ENCODE peak calls at places on chromosomes 13 and 19, in ten cellular contexts. One of them, this sample, is unnamed.

GRCh38 chr19:44303976-44304568 is 753 bp downstream of the ZNF235 start:
- DNase-seq in activated T-helper 1 cell treated with anti-CD3 and anti-CD28 coated beads, Interleukin-12 subunit alpha, Interleukin-12 subunit beta, Interleukin-2, Interleukin-4 antibody, amounts not matched to agents 30 ng/mL and 10 ng/mL and 1 ng/mL, durations not matched to agents 14 hours and 24 hours and 36 hours: no peak
- DNase-seq in amniotic stem cell: peak; percentile 25
- DNase-seq in fibroblast of mammary gland: peak; percentile 47
- DNase-seq in spleen: no peak
- DNase-seq in coronary artery: no peak
- DNase-seq in BE2C: peak; percentile 16
- DNase-seq in activated T-cell treated with anti-CD3 and anti-CD28 coated beads for 1 hour: no peak
- DNase-seq in glutamatergic neuron: no peak
- DNase-seq in stimulated activated CD4-positive, alpha-beta T cell treated with anti-CD3 and anti-CD28 coated beads, Interleukin-1b, Interleukin-23, amount 100 ng/mL, for 48 hours: no peak
- DNase-seq in this sample: peak; percentile 5

GRCh38 chr19:48470281-48470680 is 1.1 kb downstream of the CYTH2 start:
- DNase-seq in fibroblast of mammary gland: no peak
- DNase-seq in glutamatergic neuron: peak; percentile 21
- DNase-seq in stimulated activated CD4-positive, alpha-beta T cell treated with anti-CD3 and anti-CD28 coated beads, Interleukin-1b, Interleukin-23, amount 100 ng/mL, for 48 hours: no peak
- DNase-seq in activated T-cell treated with anti-CD3 and anti-CD28 coated beads for 1 hour: no peak
- DNase-seq in activated T-helper 1 cell treated with anti-CD3 and anti-CD28 coated beads, Interleukin-12 subunit alpha, Interleukin-12 subunit beta, Interleukin-2, Interleukin-4 antibody, amounts not matched to agents 30 ng/mL and 10 ng/mL and 1 ng/mL, durations not matched to agents 14 hours and 24 hours and 36 hours: no peak
- DNase-seq in amniotic stem cell: no peak
- DNase-seq in spleen: peak; percentile 85
- DNase-seq in BE2C: no peak
- DNase-seq in coronary artery: no peak
- DNase-seq in this sample: no peak

GRCh38 chr13:60226507-60226906 is 62.8 kb upstream of the DIAPH3 start:
- DNase-seq in activated T-helper 1 cell treated with anti-CD3 and anti-CD28 coated beads, Interleukin-12 subunit alpha, Interleukin-12 subunit beta, Interleukin-2, Interleukin-4 antibody, amounts not matched to agents 30 ng/mL and 10 ng/mL and 1 ng/mL, durations not matched to agents 14 hours and 24 hours and 36 hours: no peak
- DNase-seq in amniotic stem cell: no peak
- DNase-seq in glutamatergic neuron: peak; percentile 40
- DNase-seq in fibroblast of mammary gland: peak; percentile 35
- DNase-seq in spleen: no peak
- DNase-seq in BE2C: peak; percentile 70
- DNase-seq in activated T-cell treated with anti-CD3 and anti-CD28 coated beads for 1 hour: no peak
- DNase-seq in coronary artery: no peak
- DNase-seq in stimulated activated CD4-positive, alpha-beta T cell treated with anti-CD3 and anti-CD28 coated beads, Interleukin-1b, Interleukin-23, amount 100 ng/mL, for 48 hours: no peak
- DNase-seq in this sample: no peak

GRCh38 chr19:16371540-16371986 is 46.9 kb downstream of the KLF2 start:
- DNase-seq in amniotic stem cell: no peak
- DNase-seq in BE2C: no peak
- DNase-seq in glutamatergic neuron: no peak
- DNase-seq in activated T-cell treated with anti-CD3 and anti-CD28 coated beads for 1 hour: peak; percentile 79
- DNase-seq in spleen: peak; percentile 98
- DNase-seq in activated T-helper 1 cell treated with anti-CD3 and anti-CD28 coated beads, Interleukin-12 subunit alpha, Interleukin-12 subunit beta, Interleukin-2, Interleukin-4 antibody, amounts not matched to agents 30 ng/mL and 10 ng/mL and 1 ng/mL, durations not matched to agents 14 hours and 24 hours and 36 hours: peak; percentile 89
- DNase-seq in fibroblast of mammary gland: no peak
- DNase-seq in coronary artery: no peak
- DNase-seq in stimulated activated CD4-positive, alpha-beta T cell treated with anti-CD3 and anti-CD28 coated beads, Interleukin-1b, Interleukin-23, amount 100 ng/mL, for 48 hours: peak; percentile 82
- DNase-seq in this sample: peak; percentile 88

GRCh38 chr19:55642153-55643002 is 1.1 kb upstream of the ZNF581 start:
- DNase-seq in fibroblast of mammary gland: no peak
- DNase-seq in activated T-helper 1 cell treated with anti-CD3 and anti-CD28 coated beads, Interleukin-12 subunit alpha, Interleukin-12 subunit beta, Interleukin-2, Interleukin-4 antibody, amounts not matched to agents 30 ng/mL and 10 ng/mL and 1 ng/mL, durations not matched to agents 14 hours and 24 hours and 36 hours: no peak
- DNase-seq in coronary artery: no peak
- DNase-seq in stimulated activated CD4-positive, alpha-beta T cell treated with anti-CD3 and anti-CD28 coated beads, Interleukin-1b, Interleukin-23, amount 100 ng/mL, for 48 hours: peak; percentile 38
- DNase-seq in activated T-cell treated with anti-CD3 and anti-CD28 coated beads for 1 hour: no peak
- DNase-seq in glutamatergic neuron: peak; percentile 38
- DNase-seq in BE2C: peak; percentile 39
- DNase-seq in amniotic stem cell: no peak
- DNase-seq in spleen: peak; percentile 88
- DNase-seq in this sample: no peak

GRCh38 chr13:91133941-91134772 is 213.3 kb upstream of the MIR17HG start:
- DNase-seq in amniotic stem cell: no peak
- DNase-seq in activated T-helper 1 cell treated with anti-CD3 and anti-CD28 coated beads, Interleukin-12 subunit alpha, Interleukin-12 subunit beta, Interleukin-2, Interleukin-4 antibody, amounts not matched to agents 30 ng/mL and 10 ng/mL and 1 ng/mL, durations not matched to agents 14 hours and 24 hours and 36 hours: no peak
- DNase-seq in fibroblast of mammary gland: peak; percentile 71
- DNase-seq in glutamatergic neuron: peak; percentile 31
- DNase-seq in BE2C: peak; percentile 55
- DNase-seq in activated T-cell treated with anti-CD3 and anti-CD28 coated beads for 1 hour: no peak
- DNase-seq in stimulated activated CD4-positive, alpha-beta T cell treated with anti-CD3 and anti-CD28 coated beads, Interleukin-1b, Interleukin-23, amount 100 ng/mL, for 48 hours: peak; percentile 19
- DNase-seq in coronary artery: no peak
- DNase-seq in spleen: no peak
- DNase-seq in this sample: peak; percentile 7

GRCh38 chr13:48586591-48587103 is 53.8 kb upstream of the RCBTB2 start:
- DNase-seq in stimulated activated CD4-positive, alpha-beta T cell treated with anti-CD3 and anti-CD28 coated beads, Interleukin-1b, Interleukin-23, amount 100 ng/mL, for 48 hours: no peak
- DNase-seq in amniotic stem cell: no peak
- DNase-seq in fibroblast of mammary gland: peak; percentile 32
- DNase-seq in BE2C: peak; percentile 28
- DNase-seq in coronary artery: no peak
- DNase-seq in activated T-helper 1 cell treated with anti-CD3 and anti-CD28 coated beads, Interleukin-12 subunit alpha, Interleukin-12 subunit beta, Interleukin-2, Interleukin-4 antibody, amounts not matched to agents 30 ng/mL and 10 ng/mL and 1 ng/mL, durations not matched to agents 14 hours and 24 hours and 36 hours: no peak
- DNase-seq in glutamatergic neuron: no peak
- DNase-seq in activated T-cell treated with anti-CD3 and anti-CD28 coated beads for 1 hour: no peak
- DNase-seq in spleen: no peak
- DNase-seq in this sample: no peak

GRCh38 chr19:38409631-38410133 is 6.8 kb downstream of the FAM98C start:
- DNase-seq in activated T-cell treated with anti-CD3 and anti-CD28 coated beads for 1 hour: no peak
- DNase-seq in coronary artery: no peak
- DNase-seq in spleen: no peak
- DNase-seq in amniotic stem cell: no peak
- DNase-seq in stimulated activated CD4-positive, alpha-beta T cell treated with anti-CD3 and anti-CD28 coated beads, Interleukin-1b, Interleukin-23, amount 100 ng/mL, for 48 hours: no peak
- DNase-seq in activated T-helper 1 cell treated with anti-CD3 and anti-CD28 coated beads, Interleukin-12 subunit alpha, Interleukin-12 subunit beta, Interleukin-2, Interleukin-4 antibody, amounts not matched to agents 30 ng/mL and 10 ng/mL and 1 ng/mL, durations not matched to agents 14 hours and 24 hours and 36 hours: no peak
- DNase-seq in fibroblast of mammary gland: peak; percentile 75
- DNase-seq in BE2C: no peak
- DNase-seq in glutamatergic neuron: no peak
- DNase-seq in this sample: no peak

GRCh38 chr19:45275370-45275971 is 24.4 kb downstream of the MARK4 start:
- DNase-seq in activated T-cell treated with anti-CD3 and anti-CD28 coated beads for 1 hour: no peak
- DNase-seq in glutamatergic neuron: peak; percentile 70
- DNase-seq in coronary artery: no peak
- DNase-seq in fibroblast of mammary gland: no peak
- DNase-seq in stimulated activated CD4-positive, alpha-beta T cell treated with anti-CD3 and anti-CD28 coated beads, Interleukin-1b, Interleukin-23, amount 100 ng/mL, for 48 hours: no peak
- DNase-seq in spleen: no peak
- DNase-seq in BE2C: peak; percentile 86
- DNase-seq in activated T-helper 1 cell treated with anti-CD3 and anti-CD28 coated beads, Interleukin-12 subunit alpha, Interleukin-12 subunit beta, Interleukin-2, Interleukin-4 antibody, amounts not matched to agents 30 ng/mL and 10 ng/mL and 1 ng/mL, durations not matched to agents 14 hours and 24 hours and 36 hours: no peak
- DNase-seq in amniotic stem cell: no peak
- DNase-seq in this sample: no peak

GRCh38 chr19:33447336-33448158 is 74.0 kb downstream of the CEBPG start:
- DNase-seq in spleen: peak; percentile 54
- DNase-seq in glutamatergic neuron: peak; percentile 10
- DNase-seq in activated T-helper 1 cell treated with anti-CD3 and anti-CD28 coated beads, Interleukin-12 subunit alpha, Interleukin-12 subunit beta, Interleukin-2, Interleukin-4 antibody, amounts not matched to agents 30 ng/mL and 10 ng/mL and 1 ng/mL, durations not matched to agents 14 hours and 24 hours and 36 hours: no peak
- DNase-seq in stimulated activated CD4-positive, alpha-beta T cell treated with anti-CD3 and anti-CD28 coated beads, Interleukin-1b, Interleukin-23, amount 100 ng/mL, for 48 hours: no peak
- DNase-seq in coronary artery: no peak
- DNase-seq in amniotic stem cell: no peak
- DNase-seq in activated T-cell treated with anti-CD3 and anti-CD28 coated beads for 1 hour: no peak
- DNase-seq in fibroblast of mammary gland: no peak
- DNase-seq in BE2C: no peak
- DNase-seq in this sample: no peak

GRCh38 chr19:50632151-50632835 is 7.4 kb downstream of the SYT3 start:
- DNase-seq in amniotic stem cell: no peak
- DNase-seq in stimulated activated CD4-positive, alpha-beta T cell treated with anti-CD3 and anti-CD28 coated beads, Interleukin-1b, Interleukin-23, amount 100 ng/mL, for 48 hours: no peak
- DNase-seq in activated T-helper 1 cell treated with anti-CD3 and anti-CD28 coated beads, Interleukin-12 subunit alpha, Interleukin-12 subunit beta, Interleukin-2, Interleukin-4 antibody, amounts not matched to agents 30 ng/mL and 10 ng/mL and 1 ng/mL, durations not matched to agents 14 hours and 24 hours and 36 hours: no peak
- DNase-seq in spleen: peak; percentile 43
- DNase-seq in fibroblast of mammary gland: no peak
- DNase-seq in glutamatergic neuron: no peak
- DNase-seq in coronary artery: no peak
- DNase-seq in activated T-cell treated with anti-CD3 and anti-CD28 coated beads for 1 hour: no peak
- DNase-seq in BE2C: no peak
- DNase-seq in this sample: no peak

GRCh38 chr13:73945871-73946270 is 188.3 kb downstream of the KLF12 start:
- DNase-seq in activated T-helper 1 cell treated with anti-CD3 and anti-CD28 coated beads, Interleukin-12 subunit alpha, Interleukin-12 subunit beta, Interleukin-2, Interleukin-4 antibody, amounts not matched to agents 30 ng/mL and 10 ng/mL and 1 ng/mL, durations not matched to agents 14 hours and 24 hours and 36 hours: no peak
- DNase-seq in BE2C: peak; percentile 52
- DNase-seq in glutamatergic neuron: no peak
- DNase-seq in activated T-cell treated with anti-CD3 and anti-CD28 coated beads for 1 hour: no peak
- DNase-seq in coronary artery: no peak
- DNase-seq in amniotic stem cell: no peak
- DNase-seq in spleen: no peak
- DNase-seq in fibroblast of mammary gland: peak; percentile 25
- DNase-seq in stimulated activated CD4-positive, alpha-beta T cell treated with anti-CD3 and anti-CD28 coated beads, Interleukin-1b, Interleukin-23, amount 100 ng/mL, for 48 hours: no peak
- DNase-seq in this sample: no peak

GRCh38 chr19:12784871-12785430 is 6.3 kb upstream of the JUNB start:
- DNase-seq in spleen: no peak
- DNase-seq in stimulated activated CD4-positive, alpha-beta T cell treated with anti-CD3 and anti-CD28 coated beads, Interleukin-1b, Interleukin-23, amount 100 ng/mL, for 48 hours: no peak
- DNase-seq in BE2C: peak; percentile 44
- DNase-seq in activated T-helper 1 cell treated with anti-CD3 and anti-CD28 coated beads, Interleukin-12 subunit alpha, Interleukin-12 subunit beta, Interleukin-2, Interleukin-4 antibody, amounts not matched to agents 30 ng/mL and 10 ng/mL and 1 ng/mL, durations not matched to agents 14 hours and 24 hours and 36 hours: no peak
- DNase-seq in coronary artery: no peak
- DNase-seq in activated T-cell treated with anti-CD3 and anti-CD28 coated beads for 1 hour: no peak
- DNase-seq in fibroblast of mammary gland: no peak
- DNase-seq in amniotic stem cell: no peak
- DNase-seq in glutamatergic neuron: no peak
- DNase-seq in this sample: peak; percentile 60

GRCh38 chr13:44188257-44188656 is 185.4 kb upstream of the SERP2 start:
- DNase-seq in stimulated activated CD4-positive, alpha-beta T cell treated with anti-CD3 and anti-CD28 coated beads, Interleukin-1b, Interleukin-23, amount 100 ng/mL, for 48 hours: no peak
- DNase-seq in coronary artery: no peak
- DNase-seq in spleen: no peak
- DNase-seq in activated T-helper 1 cell treated with anti-CD3 and anti-CD28 coated beads, Interleukin-12 subunit alpha, Interleukin-12 subunit beta, Interleukin-2, Interleukin-4 antibody, amounts not matched to agents 30 ng/mL and 10 ng/mL and 1 ng/mL, durations not matched to agents 14 hours and 24 hours and 36 hours: no peak
- DNase-seq in glutamatergic neuron: no peak
- DNase-seq in fibroblast of mammary gland: peak; percentile 76
- DNase-seq in activated T-cell treated with anti-CD3 and anti-CD28 coated beads for 1 hour: no peak
- DNase-seq in amniotic stem cell: no peak
- DNase-seq in BE2C: no peak
- DNase-seq in this sample: no peak

GRCh38 chr19:11421607-11422098 is 2.5 kb upstream of the RGL3 start:
- DNase-seq in glutamatergic neuron: peak; percentile 55
- DNase-seq in amniotic stem cell: no peak
- DNase-seq in fibroblast of mammary gland: no peak
- DNase-seq in coronary artery: no peak
- DNase-seq in stimulated activated CD4-positive, alpha-beta T cell treated with anti-CD3 and anti-CD28 coated beads, Interleukin-1b, Interleukin-23, amount 100 ng/mL, for 48 hours: peak; percentile 57
- DNase-seq in BE2C: peak; percentile 57
- DNase-seq in spleen: peak; percentile 85
- DNase-seq in activated T-cell treated with anti-CD3 and anti-CD28 coated beads for 1 hour: no peak
- DNase-seq in activated T-helper 1 cell treated with anti-CD3 and anti-CD28 coated beads, Interleukin-12 subunit alpha, Interleukin-12 subunit beta, Interleukin-2, Interleukin-4 antibody, amounts not matched to agents 30 ng/mL and 10 ng/mL and 1 ng/mL, durations not matched to agents 14 hours and 24 hours and 36 hours: peak; percentile 17
- DNase-seq in this sample: peak; percentile 56

GRCh38 chr13:50740052-50740741 is 103.3 kb downstream of the DLEU7 start:
- DNase-seq in stimulated activated CD4-positive, alpha-beta T cell treated with anti-CD3 and anti-CD28 coated beads, Interleukin-1b, Interleukin-23, amount 100 ng/mL, for 48 hours: no peak
- DNase-seq in glutamatergic neuron: no peak
- DNase-seq in spleen: no peak
- DNase-seq in BE2C: no peak
- DNase-seq in amniotic stem cell: no peak
- DNase-seq in activated T-helper 1 cell treated with anti-CD3 and anti-CD28 coated beads, Interleukin-12 subunit alpha, Interleukin-12 subunit beta, Interleukin-2, Interleukin-4 antibody, amounts not matched to agents 30 ng/mL and 10 ng/mL and 1 ng/mL, durations not matched to agents 14 hours and 24 hours and 36 hours: no peak
- DNase-seq in fibroblast of mammary gland: peak; percentile 56
- DNase-seq in coronary artery: no peak
- DNase-seq in activated T-cell treated with anti-CD3 and anti-CD28 coated beads for 1 hour: no peak
- DNase-seq in this sample: no peak